ENCODE peak calls at places on chromosomes 4 and X, in five cellular contexts. H, X, A, Z and O are unnamed samples.

GRCh38 chr4:137310593-137311490 is 221.5 kb downstream of the PCDH18 start:
- DNase-seq in H (no peak), X (no peak), A (peak; percentile 88), Z (no peak), O (peak; percentile 36)

GRCh38 chrX:110399497-110399896 is 40.8 kb downstream of the RTL9 start:
- DNase-seq in H (no peak), X (no peak), A (no peak), Z (no peak), O (no peak)

GRCh38 chrX:3231766-3232165 is 114.7 kb downstream of the MXRA5 start:
- DNase-seq in H (no peak), X (no peak), A (peak; percentile 62), Z (no peak), O (no peak)

GRCh38 chr4:113584407-113585150 is 177.0 kb downstream of the CAMK2D start:
- DNase-seq in H (no peak), X (no peak), A (peak; percentile 80), Z (no peak), O (no peak)

GRCh38 chrX:39984191-39984956 is 113.4 kb downstream of the BCOR start:
- DNase-seq in H (no peak), X (no peak), A (peak; percentile 49), Z (no peak), O (no peak)

GRCh38 chrX:136880003-136880451 is 498 bp downstream of the RBMX start:
- DNase-seq in H (peak; percentile 26), X (peak; percentile 18), A (no peak), Z (peak; percentile 19), O (no peak)

GRCh38 chr4:173448103-173448502 is 49.2 kb upstream of the SCRG1 start:
- DNase-seq in H (no peak), X (peak; percentile 28), A (peak; percentile 59), Z (peak; percentile 21), O (no peak)

GRCh38 chr4:54937501-54937900 is 187.9 kb downstream of the KDR start:
- DNase-seq in H (no peak), X (no peak), A (no peak), Z (no peak), O (peak; percentile 27)

GRCh38 chr4:15031993-15032660 is 29.8 kb downstream of the CPEB2 start:
- DNase-seq in H (no peak), X (no peak), A (peak; percentile 51), Z (no peak), O (peak; percentile 65)

GRCh38 chr4:76772498-76773106 is 125.3 kb downstream of the SOWAHB start:
- DNase-seq in H (no peak), X (no peak), A (peak; percentile 78), Z (no peak), O (peak; percentile 63)

GRCh38 chrX:103329991-103330390 is at the start of gene TCEAL7:
- DNase-seq in H (no peak), X (peak; percentile 6), A (peak; percentile 50), Z (no peak), O (no peak)

GRCh38 chr4:30952526-30953219 is 232.5 kb downstream of the PCDH7 start:
- DNase-seq in H (no peak), X (no peak), A (peak; percentile 28), Z (no peak), O (peak; percentile 53)

GRCh38 chrX:130770615-130771014 is 132.4 kb downstream of the ENOX2 start:
- DNase-seq in H (no peak), X (no peak), A (peak; percentile 86), Z (no peak), O (peak; percentile 89)

GRCh38 chr4:153448003-153448731 is 18.0 kb upstream of the TMEM131L start:
- DNase-seq in H (no peak), X (no peak), A (no peak), Z (no peak), O (no peak)

GRCh38 chrX:94831364-94831763 is 1157.4 kb downstream of the FAM133A start:
- DNase-seq in H (no peak), X (no peak), A (no peak), Z (no peak), O (peak; percentile 35)

GRCh38 chr4:110088670-110089069 is 109.7 kb downstream of the ELOVL6 start:
- DNase-seq in H (no peak), X (no peak), A (peak; percentile 71), Z (no peak), O (peak; percentile 49)

GRCh38 chr4:69098470-69098869 is 2.2 kb downstream of the UGT2B7 start:
- DNase-seq in H (no peak), X (no peak), A (no peak), Z (no peak), O (peak; percentile 88)

GRCh38 chr4:3243066-3243775 is 5.7 kb upstream of the MSANTD1 start:
- DNase-seq in H (peak; percentile 13), X (no peak), A (no peak), Z (no peak), O (no peak)

GRCh38 chrX:32269877-32270276 is 941.5 kb downstream of the DMD start:
- DNase-seq in H (no peak), X (no peak), A (no peak), Z (no peak), O (no peak)

GRCh38 chr4:52107336-52107735 is 56.2 kb downstream of the SPATA18 start:
- DNase-seq in H (no peak), X (no peak), A (peak; percentile 70), Z (no peak), O (peak; percentile 26)

DNA sequence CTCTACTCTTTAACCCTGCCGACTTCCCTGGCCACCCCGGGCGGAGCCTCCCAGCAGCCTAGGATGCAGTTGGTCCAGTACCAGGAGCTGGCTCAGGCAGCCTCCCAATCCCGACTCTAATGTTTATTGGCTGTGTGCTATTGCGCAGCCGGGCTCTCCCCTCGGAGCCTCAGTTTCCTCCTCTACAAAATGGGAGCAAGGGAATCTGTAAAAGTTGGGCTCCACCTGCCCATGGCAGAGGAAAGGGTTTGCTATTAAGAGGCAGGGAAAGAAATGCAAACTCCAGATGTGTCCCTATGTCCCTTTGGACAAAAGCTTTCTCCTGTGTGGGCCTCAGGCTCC is 140.8 kb upstream of the PJA1 start:
- DNase-seq in H (no peak), X (no peak), A (no peak), Z (no peak), O (no peak)
- H3K27ac ChIP-seq in H (no peak overlapping the region), X (no peak overlapping the region), A (no peak overlapping the region), Z (no peak overlapping the region), O (no peak overlapping the region)

GRCh38 chrX:37302569-37302968 is 46.6 kb upstream of the PRRG1 start:
- DNase-seq in H (no peak), X (peak; percentile 8), A (no peak), Z (peak; percentile 12), O (peak; percentile 52)
- TF ChIP-seq CTCF in H (no peak), X (peak; percentile 54), A (no peak), Z (no peak), O (peak; percentile 56)

GRCh38 chrX:23931149-23931604 is 23.4 kb downstream of the CXorf58 start:
- DNase-seq in H (no peak), X (no peak), A (no peak), Z (no peak), O (peak; percentile 16)
- H3K27ac ChIP-seq in H (no peak overlapping the region), X (no peak overlapping the region), A (no peak overlapping the region), Z (no peak overlapping the region), O (no peak overlapping the region)

DNA sequence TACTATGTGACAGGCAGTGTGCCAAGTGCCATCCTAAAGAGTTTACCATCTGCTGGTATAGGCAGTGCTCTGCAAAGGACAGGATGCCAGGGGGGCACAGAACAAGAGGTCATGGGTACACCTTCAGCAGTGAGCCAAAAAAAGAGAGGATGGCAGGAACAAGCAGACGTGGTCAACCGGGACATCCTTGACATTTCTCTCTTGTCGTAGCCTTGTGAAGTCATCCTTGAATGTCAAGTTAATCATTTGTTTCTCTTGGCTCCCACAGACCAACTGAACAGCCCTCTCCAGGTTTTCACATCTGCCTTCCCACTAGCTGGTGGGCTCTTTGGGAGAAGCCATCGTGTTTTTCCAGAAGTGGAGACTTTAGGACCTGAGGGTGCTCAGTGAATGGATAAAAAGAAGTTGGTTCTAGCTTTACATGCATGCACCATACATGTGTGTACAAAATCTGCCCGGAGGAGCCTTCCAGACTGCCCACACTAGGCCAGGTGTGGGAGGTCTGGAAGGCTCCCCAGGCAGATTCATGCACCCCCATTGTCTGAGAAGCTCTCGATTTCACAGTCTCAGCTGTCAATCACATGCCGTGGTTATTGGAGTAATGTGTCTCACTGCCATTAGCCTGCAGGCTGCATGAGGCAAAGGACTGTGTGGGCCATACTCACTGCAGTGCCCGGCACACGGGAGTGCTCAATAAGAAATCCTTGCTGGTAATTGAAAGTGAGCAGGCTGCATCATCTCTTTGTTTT is 16.4 kb downstream of the PNMA6F start:
- DNase-seq in H (no peak), X (no peak), A (no peak), Z (no peak), O (no peak)
- TF ChIP-seq CTCF in H (no peak), X (no peak), A (no peak), Z (no peak), O (no peak)

DNA sequence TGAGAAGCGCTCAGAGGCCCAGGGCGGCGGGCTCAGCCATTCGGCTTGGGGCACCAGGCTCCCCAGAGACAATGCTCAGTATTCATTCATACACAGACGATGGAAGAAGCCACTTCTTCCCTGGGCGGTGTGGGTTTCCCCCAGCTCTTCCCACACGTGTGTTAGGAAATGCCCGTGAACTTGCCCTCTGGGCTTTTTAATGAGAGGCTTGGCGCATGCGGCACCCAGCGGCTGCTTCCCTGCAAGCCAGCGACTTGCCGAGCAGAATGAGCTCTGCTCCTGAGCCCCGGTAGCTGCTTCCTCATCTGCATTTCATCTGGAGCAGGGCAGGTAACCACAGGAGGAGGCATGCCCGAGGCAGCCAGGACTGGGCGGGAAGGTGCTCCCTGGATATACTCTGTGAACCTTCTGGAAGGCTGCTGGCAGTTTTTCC is 178.6 kb downstream of the DCLK2 start:
- DNase-seq in H (no peak), X (no peak), A (no peak), Z (peak; percentile 75), O (no peak)
- H3K27ac ChIP-seq in H (no peak overlapping the region), X (no peak overlapping the region), A (no peak overlapping the region), Z (peak overlapping the region; percentile 79), O (no peak overlapping the region)

DNA sequence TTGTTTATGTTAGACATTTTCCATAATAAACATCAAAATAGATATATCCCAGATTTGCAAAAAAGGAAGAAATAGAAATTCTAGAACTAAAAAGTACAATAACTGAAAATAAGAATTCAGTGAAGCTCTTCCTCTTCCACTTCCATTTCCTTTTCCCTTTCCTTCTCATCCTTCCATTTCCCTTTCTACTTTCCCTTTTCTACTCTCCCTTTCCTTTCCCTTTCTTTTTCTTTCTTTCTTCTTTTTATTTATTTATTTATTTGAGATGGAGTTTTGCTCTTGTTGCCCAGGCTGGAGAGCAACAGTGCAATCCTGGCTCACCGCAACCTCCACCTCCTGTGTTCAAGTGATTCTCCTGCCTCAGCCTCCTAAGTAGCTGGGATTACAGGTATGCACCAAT is 30.6 kb upstream of the OPHN1 start:
- DNase-seq in H (no peak), X (no peak), A (no peak), Z (no peak), O (no peak)
- TF ChIP-seq CTCF in H (no peak), X (no peak), A (no peak), Z (no peak), O (no peak)

GRCh38 chr4:140315032-140315826 is 58.2 kb upstream of the SCOC start:
- DNase-seq in H (no peak), X (no peak), A (peak; percentile 11), Z (no peak), O (no peak)

GRCh38 chr4:140312101-140312500 is 61.3 kb upstream of the SCOC start:
- DNase-seq in H (no peak), X (no peak), A (no peak), Z (no peak), O (no peak)

GRCh38 chr4:140308366-140309123 is 64.9 kb upstream of the SCOC start:
- DNase-seq in H (no peak), X (peak; percentile 64), A (peak; percentile 95), Z (peak; percentile 21), O (no peak)

GRCh38 chr4:140305053-140305452 is 68.4 kb upstream of the SCOC start:
- DNase-seq in H (no peak), X (no peak), A (peak; percentile 8), Z (no peak), O (peak; percentile 42)

GRCh38 chr4:140309124-140309870 is 64.1 kb upstream of the SCOC start:
- DNase-seq in H (no peak), X (no peak), A (peak; percentile 71), Z (no peak), O (peak; percentile 24)
- H3K27ac ChIP-seq in H (no peak overlapping the region), X (peak overlapping the region; percentile 85), A (peak overlapping the region; percentile 90), Z (peak overlapping the region; percentile 40), O (no peak overlapping the region)